ENCODE peak calls at places on chromosome 14, in eight cellular contexts. One of them, this sample, is unnamed.

GRCh38 chr14:61345144-61345482 is 23.7 kb downstream of the PRKCH start:
- DNase-seq in foreskin fibroblast: no peak
- DNase-seq in EL: no peak
- DNase-seq in hippocampal formation: no peak
- DNase-seq in progenitor cell of endocrine pancreas: no peak
- DNase-seq in ELF-1: no peak
- DNase-seq in AG10803: no peak
- DNase-seq in astrocyte of the spinal cord: no peak
- DNase-seq in this sample: no peak

GRCh38 chr14:69318241-69318640 is 58.3 kb downstream of the GALNT16 start:
- DNase-seq in ELF-1: no peak
- DNase-seq in foreskin fibroblast: no peak
- DNase-seq in hippocampal formation: no peak
- DNase-seq in progenitor cell of endocrine pancreas: no peak
- DNase-seq in EL: no peak
- DNase-seq in AG10803: no peak
- DNase-seq in astrocyte of the spinal cord: no peak
- DNase-seq in this sample: no peak

GRCh38 chr14:103499709-103500108 is 22.9 kb downstream of the CKB start:
- DNase-seq in AG10803: no peak
- DNase-seq in foreskin fibroblast: no peak
- DNase-seq in EL: no peak
- DNase-seq in astrocyte of the spinal cord: no peak
- DNase-seq in hippocampal formation: no peak
- DNase-seq in progenitor cell of endocrine pancreas: no peak
- DNase-seq in ELF-1: no peak
- DNase-seq in this sample: no peak

GRCh38 chr14:92884410-92884809 is 38.5 kb upstream of the CHGA start:
- DNase-seq in AG10803: no peak
- DNase-seq in foreskin fibroblast: no peak
- DNase-seq in ELF-1: no peak
- DNase-seq in EL: no peak
- DNase-seq in hippocampal formation: no peak
- DNase-seq in astrocyte of the spinal cord: no peak
- DNase-seq in progenitor cell of endocrine pancreas: no peak
- DNase-seq in this sample: no peak

GRCh38 chr14:93734086-93734822 is 54.0 kb downstream of the PRIMA1 start:
- DNase-seq in ELF-1: peak; percentile 40
- DNase-seq in astrocyte of the spinal cord: no peak
- DNase-seq in foreskin fibroblast: no peak
- DNase-seq in progenitor cell of endocrine pancreas: no peak
- DNase-seq in hippocampal formation: no peak
- DNase-seq in EL: no peak
- DNase-seq in AG10803: no peak
- DNase-seq in this sample: no peak

GRCh38 chr14:93936245-93936644 is 9.1 kb downstream of the FAM181A start:
- DNase-seq in EL: no peak
- DNase-seq in hippocampal formation: peak; percentile 1
- DNase-seq in AG10803: no peak
- DNase-seq in progenitor cell of endocrine pancreas: no peak
- DNase-seq in foreskin fibroblast: no peak
- DNase-seq in ELF-1: peak; percentile 40
- DNase-seq in astrocyte of the spinal cord: no peak
- DNase-seq in this sample: no peak

GRCh38 chr14:100709956-100710284 is 16.8 kb upstream of the DLK1 start:
- DNase-seq in hippocampal formation: no peak
- DNase-seq in AG10803: no peak
- DNase-seq in progenitor cell of endocrine pancreas: no peak
- DNase-seq in ELF-1: no peak
- DNase-seq in foreskin fibroblast: no peak
- DNase-seq in astrocyte of the spinal cord: no peak
- DNase-seq in EL: no peak
- DNase-seq in this sample: no peak

GRCh38 chr14:68245146-68246073 is 425.8 kb downstream of the RAD51B start:
- DNase-seq in EL: peak; percentile 62
- DNase-seq in foreskin fibroblast: no peak
- DNase-seq in ELF-1: no peak
- DNase-seq in AG10803: no peak
- DNase-seq in hippocampal formation: no peak
- DNase-seq in astrocyte of the spinal cord: peak; percentile 59
- DNase-seq in progenitor cell of endocrine pancreas: no peak
- DNase-seq in this sample: no peak

GRCh38 chr14:101444116-101444515 is 117.2 kb upstream of the DIO3 start:
- DNase-seq in progenitor cell of endocrine pancreas: no peak
- DNase-seq in astrocyte of the spinal cord: no peak
- DNase-seq in foreskin fibroblast: peak; percentile 12
- DNase-seq in AG10803: peak; percentile 73
- DNase-seq in hippocampal formation: no peak
- DNase-seq in EL: peak; percentile 52
- DNase-seq in ELF-1: no peak
- DNase-seq in this sample: no peak

GRCh38 chr14:71693373-71693772 is 238.9 kb upstream of the RGS6 start:
- DNase-seq in progenitor cell of endocrine pancreas: no peak
- DNase-seq in EL: peak; percentile 69
- DNase-seq in AG10803: peak; percentile 97
- DNase-seq in astrocyte of the spinal cord: peak; percentile 83
- DNase-seq in hippocampal formation: no peak
- DNase-seq in foreskin fibroblast: peak; percentile 82
- DNase-seq in ELF-1: no peak
- DNase-seq in this sample: no peak

GRCh38 chr14:93036652-93037341 is 78.9 kb downstream of the ITPK1 start:
- DNase-seq in EL: peak; percentile 39
- DNase-seq in astrocyte of the spinal cord: no peak
- DNase-seq in hippocampal formation: peak; percentile 93
- DNase-seq in ELF-1: no peak
- DNase-seq in AG10803: peak; percentile 38
- DNase-seq in progenitor cell of endocrine pancreas: no peak
- DNase-seq in foreskin fibroblast: no peak
- DNase-seq in this sample: no peak

This sample was measured in SIG-M5.